ENCODE peak calls at places on chromosome 14, in six cellular contexts. X is Right ventricle myocardium superior, T is GM23338, A is brain pericyte, L is NCI-H460, I is caudate nucleus. Z is an unnamed sample.

GRCh38 chr14:51828017-51828797 is 32.2 kb upstream of the GNG2 start:
- DNase-seq in X (no peak), T (no peak), A (no peak), L (peak), I (no peak), Z (peak)

GRCh38 chr14:72578514-72578913 is 315.4 kb downstream of the DPF3 start:
- DNase-seq in X (no peak), T (no peak), A (no peak), L (no peak), I (no peak), Z (no peak)

GRCh38 chr14:91246051-91246852 is 1.7 kb upstream of the GPR68 start:
- DNase-seq in X (no peak), T (no peak), A (no peak), L (no peak), I (no peak), Z (no peak)

GRCh38 chr14:104291123-104292000 is 153.0 kb downstream of the KIF26A start:
- DNase-seq in X (peak), T (peak), A (no peak), L (no peak), I (no peak), Z (no peak)

GRCh38 chr14:105937253-105938054 is 411.1 kb downstream of the TMEM121 start:
- DNase-seq in X (peak), T (no peak), A (no peak), L (no peak), I (no peak), Z (no peak)

GRCh38 chr14:32226051-32226450 is 23.0 kb upstream of the RNU6-8 start:
- DNase-seq in X (no peak), T (no peak), A (no peak), L (no peak), I (no peak), Z (no peak)

GRCh38 chr14:105908481-105908911 is 382.1 kb downstream of the TMEM121 start:
- DNase-seq in X (no peak), T (no peak), A (no peak), L (no peak), I (no peak), Z (no peak)

GRCh38 chr14:72792051-72792788 is 101.7 kb downstream of the DPF3 start:
- DNase-seq in X (peak), T (no peak), A (no peak), L (no peak), I (no peak), Z (no peak)

GRCh38 chr14:51620036-51620435 is 31.7 kb upstream of the FRMD6 start:
- DNase-seq in X (no peak), T (no peak), A (no peak), L (no peak), I (no peak), Z (no peak)

GRCh38 chr14:33567736-33568124 is 383.1 kb downstream of the EGLN3 start:
- DNase-seq in X (no peak), T (no peak), A (peak), L (no peak), I (no peak), Z (peak)

GRCh38 chr14:88870777-88871176 is 46.3 kb downstream of the TTC8 start:
- DNase-seq in X (no peak), T (no peak), A (no peak), L (no peak), I (no peak), Z (no peak)

GRCh38 chr14:94936411-94936892 is 166.5 kb upstream of the GSC start:
- DNase-seq in X (peak), T (peak), A (no peak), L (no peak), I (no peak), Z (peak)

GRCh38 chr14:88750945-88751344 is 41.8 kb downstream of the EML5 start:
- DNase-seq in X (no peak), T (no peak), A (no peak), L (no peak), I (no peak), Z (no peak)

GRCh38 chr14:72699852-72700257 is 194.0 kb downstream of the DPF3 start:
- DNase-seq in X (peak), T (no peak), A (no peak), L (no peak), I (no peak), Z (peak)

GRCh38 chr14:87935895-87936294 is 57.1 kb downstream of the GALC start:
- DNase-seq in X (no peak), T (no peak), A (no peak), L (no peak), I (no peak), Z (no peak)

GRCh38 chr14:99727096-99727870 is 43.2 kb downstream of the CYP46A1 start:
- DNase-seq in X (no peak), T (no peak), A (no peak), L (no peak), I (no peak), Z (no peak)

GRCh38 chr14:100568164-100568997 is 18.8 kb downstream of the BEGAIN start:
- DNase-seq in X (no peak), T (peak), A (no peak), L (no peak), I (no peak), Z (no peak)

Z was measured in cardiac fibroblast.